ENCODE peak calls at places on chromosomes 11 and 22, in five cellular contexts. R is HS-27A; F is GDM1; G is central memory CD4-positive, alpha-beta T cell; J is OCI-LY7. V is an unnamed sample.

GRCh38 chr11:62105611-62106245 is 18.1 kb upstream of the INCENP start:
- DNase-seq in R (no peak), F (no peak), G (no peak), J (no peak), V (no peak)

GRCh38 chr22:47801541-47802245 is 1039.2 kb downstream of the TBC1D22A start:
- DNase-seq in R (no peak), F (no peak), G (no peak), J (no peak), V (no peak)

GRCh38 chr11:107496011-107496410 is 38.4 kb upstream of the CWF19L2 start:
- DNase-seq in R (no peak), F (no peak), G (no peak), J (no peak), V (no peak)

GRCh38 chr11:30914143-30914762 is 328.1 kb upstream of the MPPED2 start:
- DNase-seq in R (peak; percentile 15), F (no peak), G (no peak), J (peak; percentile 23), V (peak; percentile 35)

GRCh38 chr11:47981667-47982404 is 1.5 kb downstream of the PTPRJ start:
- DNase-seq in R (no peak), F (no peak), G (no peak), J (peak; percentile 41), V (no peak)

GRCh38 chr11:67404515-67405195 is 772 bp downstream of the TBC1D10C start:
- DNase-seq in R (no peak), F (no peak), G (peak; percentile 61), J (no peak), V (peak; percentile 61)

GRCh38 chr22:33582822-33583400 is 337.4 kb downstream of the LARGE1 start:
- DNase-seq in R (no peak), F (no peak), G (no peak), J (no peak), V (no peak)

GRCh38 chr11:25596701-25597100 is 735.2 kb upstream of the ANO3 start:
- DNase-seq in R (no peak), F (no peak), G (no peak), J (no peak), V (no peak)

GRCh38 chr11:12876988-12877387 is 132.1 kb upstream of the RASSF10 start:
- DNase-seq in R (no peak), F (no peak), G (no peak), J (no peak), V (no peak)

GRCh38 chr11:12560861-12561260 is 113.4 kb upstream of the TEAD1 start:
- DNase-seq in R (no peak), F (no peak), G (no peak), J (no peak), V (no peak)

GRCh38 chr11:115505165-115505564 is 950 bp upstream of the CADM1 start:
- DNase-seq in R (no peak), F (no peak), G (no peak), J (no peak), V (no peak)

GRCh38 chr11:134585666-134586285 is 173.7 kb upstream of the B3GAT1 start:
- DNase-seq in R (no peak), F (no peak), G (no peak), J (no peak), V (no peak)

GRCh38 chr11:38718049-38718448 is 2120.0 kb upstream of the RAG2 start:
- DNase-seq in R (peak; percentile 12), F (no peak), G (no peak), J (no peak), V (no peak)

GRCh38 chr11:120182790-120183491 is 27.9 kb upstream of the OAF start:
- DNase-seq in R (no peak), F (no peak), G (no peak), J (peak; percentile 4), V (peak; percentile 48)

GRCh38 chr11:3341298-3341697 is 37.6 kb downstream of the ZNF195 start:
- DNase-seq in R (no peak), F (peak; percentile 18), G (peak; percentile 44), J (peak; percentile 62), V (no peak)

GRCh38 chr11:14713518-14714244 is 70.1 kb downstream of the PDE3B start:
- DNase-seq in R (no peak), F (peak; percentile 22), G (peak; percentile 69), J (no peak), V (no peak)

GRCh38 chr11:126344291-126344970 is 11.1 kb upstream of the ST3GAL4 start:
- DNase-seq in R (no peak), F (no peak), G (no peak), J (no peak), V (no peak)

GRCh38 chr22:31342389-31343125 is 3.6 kb downstream of the PATZ1 start:
- DNase-seq in R (no peak), F (no peak), G (no peak), J (no peak), V (no peak)

GRCh38 chr11:9263840-9264380 is 1.2 kb downstream of the DENND5A start:
- DNase-seq in R (no peak), F (no peak), G (peak; percentile 50), J (peak; percentile 24), V (no peak)

GRCh38 chr11:68354181-68354872 is 41.9 kb downstream of the LRP5 start:
- DNase-seq in R (peak; percentile 93), F (no peak), G (no peak), J (no peak), V (no peak)

GRCh38 chr11:42049650-42050049 is 590.2 kb upstream of the LRRC4C start:
- DNase-seq in R (no peak), F (no peak), G (no peak), J (no peak), V (no peak)